ENCODE peak calls at places on chromosomes 11 and 22, in ten cellular contexts. K is effector memory CD4-positive, alpha-beta T cell; C is CD8-positive, alpha-beta T cell; Y is colonic mucosa; V is lung; P is lower lobe of right lung; R is OCI-LY7; B is prostate gland; S is transverse colon; T is cardiac muscle cell. E is an unnamed sample. For H3K4me1 and H3K9me3, the result is how much of the 10 kb centered on the place peaks cover.

GRCh38 chr22:26483043-26483438 is 542 bp downstream of the HPS4 start:
- DNase-seq in K (no peak), C (no peak), Y (no peak), V (no peak), P (no peak), R (no peak), B (no peak), S (no peak), T (no peak), E (no peak)

GRCh38 chr11:9716275-9717039 is 52.6 kb downstream of the SWAP70 start:
- DNase-seq in K (no peak), C (no peak), Y (no peak), V (no peak), P (no peak), R (peak), B (no peak), S (no peak), T (peak), E (no peak)

GRCh38 chr11:122025757-122026156 is 90.3 kb downstream of the BLID start:
- DNase-seq in K (no peak), C (no peak), Y (no peak), V (no peak), P (no peak), R (no peak), B (no peak), S (no peak), T (no peak), E (no peak)

GRCh38 chr11:73271936-73272679 is at the start of gene P2RY6:
- DNase-seq in K (no peak), C (no peak), Y (no peak), V (no peak), P (peak), R (no peak), B (no peak), S (peak), T (peak), E (no peak)

GRCh38 chr11:3835752-3836151 is 5.0 kb downstream of the RHOG start:
- DNase-seq in K (no peak), C (no peak), Y (no peak), V (no peak), P (no peak), R (no peak), B (no peak), S (no peak), T (no peak), E (no peak)

GRCh38 chr11:94885581-94885980 is 87.8 kb downstream of the CWC15 start:
- DNase-seq in K (no peak), C (no peak), Y (no peak), V (no peak), P (no peak), R (no peak), B (no peak), S (no peak), T (peak), E (no peak)

GRCh38 chr22:35629406-35630234 is 12.5 kb upstream of the MB start:
- DNase-seq in K (no peak), C (peak), Y (peak), V (peak), P (peak), R (peak), B (no peak), S (peak), T (peak), E (peak)

GRCh38 chr11:12056112-12056511 is 47.7 kb upstream of the DKK3 start:
- DNase-seq in K (no peak), C (no peak), Y (no peak), V (no peak), P (no peak), R (no peak), B (no peak), S (no peak), T (no peak), E (no peak)

GRCh38 chr11:58921778-58922390 is 17.4 kb upstream of the GLYATL1 start:
- DNase-seq in K (no peak), C (no peak), Y (no peak), V (no peak), P (no peak), R (no peak), B (no peak), S (no peak), T (no peak), E (no peak)

GRCh38 chr11:3143136-3143880 is 21.8 kb downstream of the OSBPL5 start:
- DNase-seq in K (no peak), C (no peak), Y (no peak), V (no peak), P (no peak), R (no peak), B (no peak), S (no peak), T (no peak), E (no peak)

GRCh38 chr22:39612811-39613548 is 42.4 kb downstream of the CACNA1I start:
- DNase-seq in K (no peak), C (peak), Y (no peak), V (no peak), P (no peak), R (no peak), B (no peak), S (no peak), T (no peak), E (no peak)

GRCh38 chr22:32699686-32700085 is 101.8 kb upstream of the TIMP3 start:
- DNase-seq in K (no peak), C (no peak), Y (no peak), V (no peak), P (no peak), R (no peak), B (no peak), S (no peak), T (no peak), E (no peak)

GRCh38 chr22:32702421-32702820 is 99.1 kb upstream of the TIMP3 start:
- DNase-seq in K (no peak), C (no peak), Y (no peak), V (no peak), P (no peak), R (no peak), B (no peak), S (no peak), T (no peak), E (no peak)

GRCh38 chr22:32698926-32699619 is 102.4 kb upstream of the TIMP3 start:
- DNase-seq in K (no peak), C (no peak), Y (peak), V (no peak), P (no peak), R (no peak), B (no peak), S (peak), T (peak), E (peak)

GRCh38 chr22:32701021-32701420 is 100.5 kb upstream of the TIMP3 start:
- DNase-seq in K (no peak), C (no peak), Y (no peak), V (no peak), P (no peak), R (no peak), B (no peak), S (no peak), T (peak), E (no peak)

DNA sequence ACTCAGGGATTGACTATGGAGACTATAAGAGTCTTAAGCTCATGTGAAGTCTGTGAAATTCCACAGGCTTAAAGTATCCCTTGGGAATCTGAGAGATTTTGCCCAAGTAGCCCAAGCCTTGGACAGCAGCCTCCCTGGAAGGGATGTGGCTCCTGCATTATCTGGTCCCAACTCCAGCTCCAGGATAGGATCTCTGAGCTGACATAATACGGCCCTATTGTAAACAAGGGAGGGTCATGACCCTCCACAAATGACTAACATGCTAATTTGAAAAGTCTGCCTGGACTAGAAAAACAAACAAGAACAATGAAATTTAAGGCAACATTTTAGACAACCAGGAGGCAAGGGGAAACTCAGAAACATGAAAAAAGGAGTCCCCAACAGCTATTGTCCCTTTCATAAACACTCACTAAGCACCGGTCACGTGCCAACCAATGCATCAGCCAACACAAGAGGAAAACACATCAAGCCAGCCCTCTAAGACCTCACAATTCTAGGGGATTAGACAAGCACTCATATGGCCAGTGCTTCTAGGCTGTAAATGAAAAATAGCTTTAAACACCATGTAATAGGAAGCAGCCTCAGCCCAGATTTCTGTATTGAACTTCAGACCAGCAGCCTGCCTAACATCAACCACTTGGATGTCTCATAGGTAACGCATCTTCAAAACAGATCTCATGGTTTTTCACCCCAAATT is 101.2 kb upstream of the TIMP3 start:
- DNase-seq in K (no peak), C (no peak), Y (no peak), V (no peak), P (no peak), R (no peak), B (no peak), S (no peak), T (peak), E (no peak)
- H3K27ac ChIP-seq in K (no peak), C (no peak), Y (no peak), V (no peak), P (no peak), R (no peak), B (no peak), S (peak), T (no peak), E (peak)

GRCh38 chr22:23068832-23069385 is 1.4 kb upstream of the GNAZ start:
- DNase-seq in K (no peak), C (no peak), Y (no peak), V (no peak), P (peak), R (no peak), B (no peak), S (peak), T (no peak), E (peak)

GRCh38 chr22:23069502-23070357 is 589 bp upstream of the GNAZ start:
- DNase-seq in K (peak), C (peak), Y (peak), V (peak), P (peak), R (peak), B (peak), S (peak), T (peak), E (peak)

GRCh38 chr22:23067023-23067650 is 3.2 kb upstream of the GNAZ start:
- DNase-seq in K (no peak), C (no peak), Y (no peak), V (no peak), P (peak), R (no peak), B (no peak), S (peak), T (no peak), E (no peak)

GRCh38 chr22:23067691-23068090 is 2.6 kb upstream of the GNAZ start:
- DNase-seq in K (no peak), C (no peak), Y (no peak), V (no peak), P (peak), R (peak), B (no peak), S (no peak), T (no peak), E (no peak)

DNA sequence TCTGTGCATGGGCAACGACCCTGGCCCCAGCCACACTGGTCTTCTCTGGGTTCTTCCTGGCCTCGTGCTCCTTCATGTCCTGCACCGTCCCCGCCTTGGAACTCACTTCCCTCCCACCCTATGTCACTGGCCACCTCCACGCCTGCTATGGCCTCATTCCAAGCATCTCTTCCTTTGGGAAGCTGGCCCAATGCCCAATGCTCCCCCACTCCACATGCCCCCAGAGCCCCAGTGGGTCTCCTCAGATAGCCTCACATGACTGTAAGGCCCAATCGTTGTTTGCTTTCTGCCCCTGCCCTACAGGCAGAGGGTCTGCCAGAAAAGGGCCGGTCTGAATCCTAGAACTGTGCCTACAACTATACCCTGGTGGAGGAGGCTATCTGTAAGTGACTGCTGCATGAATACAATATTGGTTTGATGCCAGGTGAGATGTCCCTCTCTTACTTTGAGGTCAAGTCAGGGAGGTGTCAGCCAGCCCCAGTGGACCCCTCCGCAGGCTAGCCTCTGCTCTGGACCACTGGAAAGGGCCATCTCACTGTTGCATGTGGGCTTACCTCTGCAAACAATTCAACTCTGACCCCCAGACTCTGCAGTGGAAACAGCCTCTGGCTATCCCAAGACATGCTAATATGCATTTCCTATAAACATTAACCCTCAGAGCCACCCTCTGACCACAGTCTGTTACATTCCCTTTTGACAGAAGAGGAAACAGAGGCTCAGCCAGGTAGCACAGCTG is 2.1 kb upstream of the GNAZ start:
- DNase-seq in K (no peak), C (no peak), Y (no peak), V (no peak), P (peak), R (no peak), B (no peak), S (peak), T (no peak), E (no peak)
- H3K4me1 ChIP-seq in K (under half), C (under half), Y (under half), V (under half), P (under half), R (half or more), B (under half), S (under half), T (under half), E (under half)

DNA sequence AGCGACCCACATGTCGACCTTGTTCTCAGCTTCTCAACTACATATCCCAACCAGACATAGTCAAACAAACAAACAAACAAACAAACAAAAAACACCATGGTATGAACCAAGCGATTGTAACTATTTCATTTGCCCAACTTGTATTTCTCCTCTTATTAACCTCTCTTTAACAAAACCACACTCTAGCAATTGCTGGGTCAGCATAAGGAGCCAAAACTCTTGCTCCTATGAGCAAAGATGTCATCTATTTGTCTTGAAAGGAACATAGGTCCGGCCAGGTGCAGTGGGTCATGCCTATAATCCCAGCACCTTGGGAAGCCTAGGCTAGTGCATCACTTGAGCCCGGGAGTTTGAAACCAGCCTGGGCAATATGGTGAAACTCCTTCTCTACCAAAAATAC is 145.6 kb downstream of the WT1 start:
- DNase-seq in K (no peak), C (no peak), Y (no peak), V (no peak), P (no peak), R (no peak), B (no peak), S (no peak), T (no peak), E (no peak)
- H3K9me3 ChIP-seq in K (under half), C (under half), Y (under half), V (under half), P (under half), R (under half), B (under half), S (under half), T (under half), E (under half)

GRCh38 chr11:1486054-1486825 is at the start of gene MOB2:
- DNase-seq in K (no peak), C (no peak), Y (peak), V (no peak), P (peak), R (no peak), B (no peak), S (peak), T (peak), E (peak)
- H3K27ac ChIP-seq in K (peak), C (no peak), Y (peak), V (peak), P (peak), R (no peak), B (peak), S (peak), T (peak), E (peak)

E was measured in thyroid gland.